ENCODE peak calls at places on chromosomes 7 and 10, in six cellular contexts. E, M, X, U, W and F are unnamed samples.

GRCh38 chr7:124071843-124072242 is 39.0 kb upstream of the TMEM229A start:
- DNase-seq in E (no peak), M (no peak), X (no peak), U (no peak), W (no peak), F (no peak)

GRCh38 chr7:107846324-107846723 is 43.3 kb upstream of the SLC26A3 start:
- DNase-seq in E (no peak), M (no peak), X (no peak), U (no peak), W (no peak), F (no peak)

GRCh38 chr7:78528964-78529363 is 730.4 kb downstream of the PHTF2 start:
- DNase-seq in E (no peak), M (no peak), X (no peak), U (no peak), W (no peak), F (no peak)

GRCh38 chr7:158910254-158911053 is 54.1 kb downstream of the DYNC2I1 start:
- DNase-seq in E (no peak), M (no peak), X (no peak), U (no peak), W (no peak), F (no peak)

GRCh38 chr7:112185005-112185834 is 21.0 kb downstream of the DOCK4 start:
- DNase-seq in E (no peak), M (no peak), X (no peak), U (no peak), W (no peak), F (no peak)

GRCh38 chr10:76086571-76087260 is 655.3 kb downstream of the LRMDA start:
- DNase-seq in E (no peak), M (peak; percentile 26), X (peak; percentile 88), U (peak; percentile 74), W (no peak), F (no peak)

GRCh38 chr10:79246209-79246581 is 101.1 kb upstream of the PPIF start:
- DNase-seq in E (peak; percentile 92), M (peak; percentile 70), X (peak; percentile 94), U (no peak), W (no peak), F (no peak)

GRCh38 chr10:120182431-120182830 is 274.6 kb upstream of the PLPP4 start:
- DNase-seq in E (no peak), M (no peak), X (no peak), U (no peak), W (no peak), F (no peak)

GRCh38 chr10:21183025-21183424 is 285.9 kb upstream of the NEBL start:
- DNase-seq in E (no peak), M (no peak), X (no peak), U (no peak), W (no peak), F (no peak)

GRCh38 chr10:114283091-114283490 is 44.0 kb downstream of the VWA2 start:
- DNase-seq in E (no peak), M (no peak), X (peak; percentile 1), U (no peak), W (peak; percentile 55), F (no peak)

GRCh38 chr10:931326-932318 is at the start of gene LARP4B:
- DNase-seq in E (peak; percentile 97), M (peak; percentile 97), X (peak; percentile 97), U (peak; percentile 92), W (peak; percentile 99), F (peak; percentile 99)
- TF ChIP-seq POLR2A in E (no peak), M (peak; percentile 74), X (peak; percentile 80), U (peak; percentile 41), W (peak; percentile 41), F (peak; percentile 72)

GRCh38 chr10:27503498-27504006 is 552 bp upstream of the RAB18 start:
- DNase-seq in E (no peak), M (no peak), X (no peak), U (no peak), W (no peak), F (no peak)

GRCh38 chr10:27504897-27505457 is 873 bp downstream of the RAB18 start:
- DNase-seq in E (no peak), M (no peak), X (no peak), U (no peak), W (no peak), F (peak; percentile 33)

GRCh38 chr10:27506280-27506679 is 2.2 kb downstream of the RAB18 start:
- DNase-seq in E (no peak), M (no peak), X (no peak), U (no peak), W (no peak), F (peak; percentile 26)

GRCh38 chr10:27500886-27501285 is 3.2 kb upstream of the RAB18 start:
- DNase-seq in E (no peak), M (no peak), X (no peak), U (no peak), W (no peak), F (no peak)

GRCh38 chr10:27504007-27504890 is at the start of gene RAB18:
- DNase-seq in E (peak; percentile 99), M (peak; percentile 97), X (peak; percentile 99), U (peak; percentile 90), W (peak; percentile 100), F (peak; percentile 98)
- TF ChIP-seq POLR2A in E (peak; percentile 49), M (peak; percentile 98), X (peak; percentile 93), U (peak; percentile 96), W (peak; percentile 81), F (peak; percentile 98)

GRCh38 chr7:27172388-27172774 is 1.7 kb downstream of the HOXA10 start:
- DNase-seq in E (no peak), M (peak; percentile 5), X (peak; percentile 15), U (no peak), W (peak; percentile 41), F (no peak)

GRCh38 chr7:27174077-27175004 is at the start of gene HOXA10:
- DNase-seq in E (no peak), M (peak; percentile 10), X (peak; percentile 15), U (no peak), W (peak; percentile 73), F (no peak)

GRCh38 chr7:27172823-27173411 is 1.2 kb downstream of the HOXA10 start:
- DNase-seq in E (no peak), M (peak; percentile 12), X (peak; percentile 57), U (no peak), W (peak; percentile 76), F (no peak)

GRCh38 chr7:27175005-27175625 is 995 bp upstream of the HOXA10 start:
- DNase-seq in E (no peak), M (peak; percentile 5), X (no peak), U (no peak), W (peak; percentile 34), F (no peak)

GRCh38 chr7:27173412-27174076 is 576 bp downstream of the HOXA10 start:
- DNase-seq in E (no peak), M (peak; percentile 16), X (peak; percentile 30), U (no peak), W (peak; percentile 91), F (no peak)
- TF ChIP-seq POLR2A in E (no peak), M (no peak), X (no peak), U (peak; percentile 27), W (no peak), F (no peak)

GRCh38 chr10:88152720-88153119 is 289.3 kb downstream of the PTEN start:
- DNase-seq in E (no peak), M (no peak), X (no peak), U (peak; percentile 11), W (no peak), F (no peak)
- TF ChIP-seq POLR2A in E (no peak), M (no peak), X (no peak), U (no peak), W (no peak), F (no peak)